ENCODE peak calls at places on chromosomes 11 and 22, in ten cellular contexts. O is HFFc6, Y is NCI-H2171 treated with DMSO at 0.1 percent for 48 hours, L is GM23338, C is SHP77 treated with DMSO at 0.1 percent for 48 hours, W is Right ventricle myocardium inferior, S is GM23248, Q is Right ventricle myocardium superior, V is neuronal stem cell, U is NCI-H774. R is an unnamed sample.

GRCh38 chr22:24925586-24926427 is 20.7 kb downstream of the LHFPL7 start:
- DNase-seq in O (no peak), Y (no peak), L (peak; percentile 80), C (no peak), W (no peak), S (no peak), Q (no peak), V (no peak), U (no peak), R (no peak)

GRCh38 chr11:115706735-115707134 is 202.5 kb upstream of the CADM1 start:
- DNase-seq in O (no peak), Y (no peak), L (no peak), C (no peak), W (no peak), S (no peak), Q (no peak), V (no peak), U (no peak), R (no peak)

GRCh38 chr11:12810497-12810896 is 136.3 kb downstream of the TEAD1 start:
- DNase-seq in O (no peak), Y (no peak), L (no peak), C (no peak), W (no peak), S (peak; percentile 67), Q (peak; percentile 48), V (no peak), U (no peak), R (no peak)

GRCh38 chr22:23033116-23033905 is 37.0 kb upstream of the GNAZ start:
- DNase-seq in O (no peak), Y (no peak), L (no peak), C (no peak), W (peak; percentile 23), S (no peak), Q (no peak), V (no peak), U (no peak), R (no peak)

GRCh38 chr11:86627776-86628455 is 44.5 kb downstream of the ME3 start:
- DNase-seq in O (no peak), Y (no peak), L (no peak), C (no peak), W (peak; percentile 72), S (peak; percentile 79), Q (peak; percentile 74), V (no peak), U (no peak), R (no peak)

GRCh38 chr22:19291218-19291579 is 320 bp downstream of the CLTCL1 start:
- DNase-seq in O (peak; percentile 8), Y (no peak), L (peak; percentile 50), C (no peak), W (peak; percentile 80), S (peak; percentile 71), Q (peak; percentile 69), V (no peak), U (no peak), R (peak; percentile 14)

GRCh38 chr11:31997955-31998354 is 92.9 kb upstream of the RCN1 start:
- DNase-seq in O (no peak), Y (peak; percentile 49), L (no peak), C (no peak), W (no peak), S (no peak), Q (no peak), V (no peak), U (no peak), R (no peak)

GRCh38 chr11:119034813-119035212 is 4.1 kb upstream of the SLC37A4 start:
- DNase-seq in O (no peak), Y (no peak), L (no peak), C (no peak), W (no peak), S (no peak), Q (no peak), V (no peak), U (no peak), R (no peak)

GRCh38 chr11:74072721-74073120 is 63.8 kb upstream of the UCP3 start:
- DNase-seq in O (no peak), Y (no peak), L (no peak), C (no peak), W (no peak), S (no peak), Q (no peak), V (no peak), U (no peak), R (no peak)

GRCh38 chr11:10488581-10489443 is 33.7 kb downstream of the AMPD3 start:
- DNase-seq in O (no peak), Y (no peak), L (no peak), C (no peak), W (no peak), S (no peak), Q (no peak), V (no peak), U (no peak), R (no peak)

GRCh38 chr11:68146010-68146540 is 24.9 kb upstream of the CHKA start:
- DNase-seq in O (no peak), Y (no peak), L (no peak), C (peak; percentile 21), W (peak; percentile 94), S (no peak), Q (peak; percentile 94), V (no peak), U (peak; percentile 72), R (peak; percentile 61)

GRCh38 chr22:44702479-44703219 is 645 bp downstream of the PRR5 start:
- DNase-seq in O (no peak), Y (peak; percentile 20), L (peak; percentile 78), C (no peak), W (no peak), S (peak; percentile 57), Q (no peak), V (peak; percentile 51), U (no peak), R (peak; percentile 25)

GRCh38 chr22:23533328-23533762 is 46.7 kb downstream of the IGLL1 start:
- DNase-seq in O (no peak), Y (peak; percentile 63), L (peak; percentile 91), C (no peak), W (no peak), S (peak; percentile 21), Q (no peak), V (peak; percentile 70), U (no peak), R (peak; percentile 25)

GRCh38 chr22:27493797-27494196 is 307.8 kb downstream of the MN1 start:
- DNase-seq in O (no peak), Y (no peak), L (no peak), C (no peak), W (no peak), S (no peak), Q (no peak), V (no peak), U (no peak), R (no peak)

GRCh38 chr11:102603576-102603975 is 21.6 kb downstream of the MMP20 start:
- DNase-seq in O (no peak), Y (no peak), L (no peak), C (no peak), W (no peak), S (no peak), Q (no peak), V (no peak), U (no peak), R (no peak)

GRCh38 chr22:19874307-19875060 is 19.8 kb upstream of the GNB1L start:
- DNase-seq in O (no peak), Y (peak; percentile 62), L (peak; percentile 34), C (no peak), W (peak; percentile 73), S (peak; percentile 33), Q (peak; percentile 55), V (peak; percentile 64), U (no peak), R (no peak)

GRCh38 chr11:22432331-22433065 is 94.3 kb downstream of the SLC17A6 start:
- DNase-seq in O (no peak), Y (no peak), L (peak; percentile 92), C (no peak), W (peak; percentile 74), S (peak; percentile 58), Q (peak; percentile 57), V (peak; percentile 32), U (no peak), R (no peak)

GRCh38 chr11:66443602-66444001 is 5.0 kb upstream of the MRPL11 start:
- DNase-seq in O (peak; percentile 96), Y (no peak), L (no peak), C (no peak), W (no peak), S (peak; percentile 94), Q (no peak), V (no peak), U (no peak), R (peak; percentile 81)

GRCh38 chr11:32420937-32421532 is 14.3 kb downstream of the WT1 start:
- DNase-seq in O (no peak), Y (no peak), L (no peak), C (no peak), W (no peak), S (no peak), Q (peak; percentile 61), V (no peak), U (no peak), R (peak; percentile 55)

GRCh38 chr11:843818-844692 is 1.4 kb downstream of the TSPAN4 start:
- DNase-seq in O (peak; percentile 91), Y (no peak), L (peak; percentile 98), C (no peak), W (peak; percentile 95), S (peak; percentile 98), Q (peak; percentile 96), V (no peak), U (no peak), R (no peak)

GRCh38 chr22:24070553-24070952 is 59.4 kb downstream of the CABIN1 start:
- DNase-seq in O (no peak), Y (no peak), L (no peak), C (no peak), W (no peak), S (no peak), Q (no peak), V (no peak), U (no peak), R (no peak)

GRCh38 chr11:35030716-35031213 is 108.2 kb upstream of the CD44 start:
- DNase-seq in O (peak; percentile 95), Y (no peak), L (no peak), C (no peak), W (peak; percentile 68), S (peak; percentile 100), Q (peak; percentile 53), V (no peak), U (no peak), R (no peak)

GRCh38 chr22:32665676-32666075 is 135.8 kb upstream of the TIMP3 start:
- DNase-seq in O (no peak), Y (peak; percentile 26), L (no peak), C (no peak), W (no peak), S (peak; percentile 33), Q (no peak), V (no peak), U (no peak), R (no peak)